ENCODE peak calls at places on chromosomes 11 and 22, in four cellular contexts. J is left cardiac atrium, K is hepatic stellate cell, Q is AG20443. H is an unnamed sample.

GRCh38 chr11:62143727-62144126 is 19.9 kb downstream of the INCENP start:
- DNase-seq in K (no peak), J (no peak), Q (no peak), H (no peak)

GRCh38 chr11:47861762-47862161 is 13.6 kb upstream of the NUP160 start:
- DNase-seq in Q (peak), J (no peak), K (no peak), H (no peak)

GRCh38 chr11:128772814-128773213 is 78.9 kb downstream of the FLI1 start:
- DNase-seq in Q (no peak), K (no peak), J (peak), H (no peak)

GRCh38 chr11:91947215-91947614 is 277.4 kb upstream of the FAT3 start:
- DNase-seq in K (no peak), Q (peak), J (no peak), H (no peak)

GRCh38 chr11:78370406-78371172 is 47.0 kb downstream of the GAB2 start:
- DNase-seq in Q (peak), K (peak), J (peak), H (peak)

GRCh38 chr11:125074511-125075241 is 11.6 kb downstream of the SLC37A2 start:
- DNase-seq in J (no peak), Q (no peak), K (no peak), H (no peak)

GRCh38 chr22:36356708-36357694 is 30.8 kb downstream of the MYH9 start:
- DNase-seq in K (no peak), J (no peak), Q (no peak), H (no peak)

GRCh38 chr11:113147249-113147648 is 167.1 kb upstream of the TTC12 start:
- DNase-seq in Q (no peak), J (no peak), K (no peak), H (no peak)

GRCh38 chr22:29751669-29752068 is 15.1 kb downstream of the ZMAT5 start:
- DNase-seq in K (no peak), J (no peak), Q (no peak), H (no peak)

GRCh38 chr22:44351037-44351436 is 38.3 kb upstream of the SHISAL1 start:
- DNase-seq in Q (no peak), K (no peak), J (no peak), H (no peak)

GRCh38 chr22:17774206-17774927 is at the start of gene BID:
- DNase-seq in K (peak), J (peak), Q (peak), H (peak)

GRCh38 chr11:61948505-61948904 is 1.6 kb upstream of the BEST1 start:
- DNase-seq in K (no peak), J (no peak), Q (no peak), H (no peak)

GRCh38 chr11:130859896-130860295 is 56.4 kb downstream of the SNX19 start:
- DNase-seq in J (no peak), K (no peak), Q (no peak), H (no peak)

GRCh38 chr22:33917744-33918406 is 2.4 kb downstream of the LARGE1 start:
- DNase-seq in K (peak), Q (peak), J (no peak), H (no peak)

GRCh38 chr11:17371614-17372013 is 16.8 kb downstream of the KCNJ11 start:
- DNase-seq in J (no peak), Q (no peak), K (no peak), H (no peak)

GRCh38 chr11:66420671-66421476 is at the start of gene NPAS4:
- DNase-seq in J (no peak), Q (no peak), K (no peak), H (no peak)

GRCh38 chr11:66121453-66121852 is 51.4 kb downstream of the PACS1 start:
- DNase-seq in Q (no peak), J (no peak), K (no peak), H (no peak)

GRCh38 chr11:116731097-116731761 is 41.6 kb downstream of the BUD13 start:
- DNase-seq in J (no peak), Q (peak), K (no peak), H (no peak)

GRCh38 chr11:72497731-72498130 is 63.4 kb upstream of the CLPB start:
- DNase-seq in K (no peak), J (no peak), Q (no peak), H (no peak)

GRCh38 chr22:36027960-36028645 is 521 bp downstream of the RBFOX2 start:
- DNase-seq in Q (peak), J (no peak), K (peak), H (peak)

GRCh38 chr22:49519117-49519737 is 308.4 kb downstream of the BRD1 start:
- DNase-seq in J (no peak), K (no peak), Q (no peak), H (no peak)

GRCh38 chr11:109123811-109124787 is 297.9 kb upstream of the C11orf87 start:
- DNase-seq in K (no peak), Q (peak), J (peak), H (peak)

GRCh38 chr11:14858404-14858803 is 33.6 kb downstream of the CYP2R1 start:
- DNase-seq in J (no peak), K (no peak), Q (no peak), H (no peak)

GRCh38 chr11:79269923-79270322 is 170.9 kb downstream of the TENM4 start:
- DNase-seq in K (no peak), Q (no peak), J (no peak), H (no peak)

GRCh38 chr11:77191429-77191822 is 63.4 kb downstream of the MYO7A start:
- DNase-seq in K (no peak), J (no peak), Q (no peak), H (no peak)

GRCh38 chr11:109604506-109604905 is 182.5 kb downstream of the C11orf87 start:
- DNase-seq in J (no peak), K (no peak), Q (no peak), H (no peak)

GRCh38 chr11:16358726-16359125 is 2.4 kb upstream of the SOX6 start:
- DNase-seq in J (no peak), K (no peak), Q (no peak), H (no peak)

GRCh38 chr11:115279831-115280761 is 224.1 kb downstream of the CADM1 start:
- DNase-seq in J (no peak), K (no peak), Q (no peak), H (no peak)

GRCh38 chr11:63508009-63508408 is 2.1 kb downstream of the LGALS12 start:
- DNase-seq in Q (peak), J (no peak), K (peak), H (no peak)

GRCh38 chr11:71451596-71452353 is 1.2 kb upstream of the NADSYN1 start:
- DNase-seq in K (no peak), Q (no peak), J (no peak), H (no peak)

GRCh38 chr22:26811717-26811992 is 154.3 kb downstream of the MIAT start:
- DNase-seq in J (no peak), Q (no peak), K (no peak), H (no peak)

GRCh38 chr11:28274216-28274615 is 166.0 kb downstream of the METTL15 start:
- DNase-seq in Q (no peak), J (no peak), K (no peak), H (no peak)

H was measured in H54.